ENCODE peak calls at places on chromosomes 11 and 22, in seven cellular contexts. H, N, F, K, T, C and J are unnamed samples.

GRCh38 chr11:43880640-43881159 is at the start of gene ALKBH3:
- DNase-seq in F (peak; percentile 90), C (peak; percentile 91), N (peak; percentile 94), T (peak; percentile 95), H (peak; percentile 85), K (peak; percentile 83), J (peak; percentile 96)

GRCh38 chr11:82899957-82900276 is 313 bp downstream of the PRCP start:
- DNase-seq in F (no peak), N (no peak), H (no peak), T (no peak), K (no peak), C (no peak), J (no peak)

GRCh38 chr22:46131151-46131587 is 19.2 kb upstream of the PPARA start:
- DNase-seq in K (no peak), N (no peak), F (no peak), C (no peak), T (no peak), H (no peak), J (peak; percentile 29)

GRCh38 chr11:47489395-47489755 is 40.4 kb upstream of the RAPSN start:
- DNase-seq in C (no peak), F (no peak), K (no peak), T (no peak), H (no peak), N (no peak), J (peak; percentile 44)

GRCh38 chr11:110299006-110299785 is 2.8 kb upstream of the RDX start:
- DNase-seq in C (no peak), T (peak; percentile 86), K (no peak), F (no peak), H (no peak), N (no peak), J (no peak)

GRCh38 chr11:17397311-17398002 is 9.0 kb upstream of the KCNJ11 start:
- DNase-seq in F (no peak), T (no peak), C (no peak), N (no peak), K (no peak), H (no peak), J (no peak)

GRCh38 chr11:46504817-46505613 is 88.8 kb downstream of the AMBRA1 start:
- DNase-seq in T (no peak), F (no peak), H (peak; percentile 36), C (no peak), K (no peak), N (no peak), J (no peak)

GRCh38 chr22:39117585-39118191 is 20.6 kb downstream of the APOBEC3H start:
- DNase-seq in C (peak; percentile 76), N (peak; percentile 81), H (peak; percentile 78), T (peak; percentile 73), K (peak; percentile 59), F (no peak), J (peak; percentile 78)

GRCh38 chr11:69157156-69157821 is 1.6 kb downstream of the SMIM38 start:
- DNase-seq in K (no peak), C (no peak), H (peak; percentile 78), T (peak; percentile 78), N (no peak), F (peak; percentile 11), J (peak; percentile 7)

GRCh38 chr11:117816151-117816741 is 8.3 kb downstream of the FXYD2 start:
- DNase-seq in H (no peak), K (no peak), C (no peak), T (peak; percentile 99), F (no peak), N (no peak), J (no peak)

GRCh38 chr11:109894242-109894641 is 198.9 kb upstream of the ZC3H12C start:
- DNase-seq in T (peak; percentile 54), K (no peak), C (no peak), F (no peak), N (no peak), H (no peak), J (peak; percentile 14)

GRCh38 chr11:2139691-2140337 is 625 bp upstream of the IGF2 start:
- DNase-seq in N (no peak), K (no peak), F (no peak), H (peak; percentile 53), T (no peak), C (no peak), J (no peak)

GRCh38 chr22:46571642-46572250 is 34.3 kb upstream of the CELSR1 start:
- DNase-seq in F (no peak), T (no peak), C (no peak), K (no peak), H (no peak), N (no peak), J (no peak)

GRCh38 chr22:37320726-37321286 is 38.5 kb downstream of the CYTH4 start:
- DNase-seq in K (no peak), F (no peak), T (no peak), H (no peak), C (no peak), N (no peak), J (no peak)

GRCh38 chr11:83819936-83820549 is 533.9 kb upstream of the CCDC90B start:
- DNase-seq in N (no peak), F (peak; percentile 44), K (no peak), T (no peak), C (no peak), H (peak; percentile 20), J (peak; percentile 55)

GRCh38 chr11:11416502-11416901 is 63.5 kb upstream of the CSNK2A3 start:
- DNase-seq in T (no peak), F (no peak), N (no peak), H (no peak), C (peak; percentile 3), K (no peak), J (no peak)

GRCh38 chr11:15816270-15816871 is 540.0 kb downstream of the SOX6 start:
- DNase-seq in H (no peak), F (no peak), K (no peak), C (no peak), T (no peak), N (peak; percentile 24), J (no peak)

GRCh38 chr11:44906641-44907040 is 44.0 kb downstream of the TP53I11 start:
- DNase-seq in H (no peak), N (no peak), K (no peak), F (no peak), T (no peak), C (no peak), J (peak; percentile 39)

GRCh38 chr22:30198152-30198845 is 48.3 kb downstream of the LIF start:
- DNase-seq in K (no peak), N (no peak), F (no peak), T (peak; percentile 39), H (no peak), C (no peak), J (no peak)

GRCh38 chr22:40462195-40462988 is 92.0 kb downstream of the SGSM3 start:
- DNase-seq in F (no peak), H (peak; percentile 11), N (peak; percentile 50), T (no peak), K (no peak), C (peak; percentile 34), J (peak; percentile 35)

GRCh38 chr11:116694815-116695590 is 77.8 kb downstream of the BUD13 start:
- DNase-seq in T (no peak), K (no peak), C (no peak), H (no peak), F (no peak), N (no peak), J (no peak)

GRCh38 chr11:1830500-1831223 is 4.1 kb upstream of the SYT8 start:
- DNase-seq in T (peak; percentile 81), F (no peak), H (no peak), N (no peak), K (no peak), C (no peak), J (no peak)

GRCh38 chr11:113528982-113529381 is 53.8 kb upstream of the DRD2 start:
- DNase-seq in H (no peak), T (peak; percentile 84), K (no peak), F (no peak), C (no peak), N (no peak), J (no peak)

GRCh38 chr11:27475622-27476021 is 3.0 kb upstream of the LGR4 start:
- DNase-seq in N (no peak), K (no peak), F (no peak), C (no peak), T (no peak), H (no peak), J (no peak)

GRCh38 chr11:104402812-104403521 is 239.0 kb upstream of the PDGFD start:
- DNase-seq in T (peak; percentile 83), H (no peak), C (no peak), F (no peak), N (no peak), K (no peak), J (no peak)

GRCh38 chr22:41070665-41071331 is 21.6 kb upstream of the EP300 start:
- DNase-seq in C (no peak), N (no peak), F (no peak), K (no peak), T (no peak), H (no peak), J (no peak)

GRCh38 chr11:10204021-10204420 is 90.0 kb downstream of the SBF2 start:
- DNase-seq in K (no peak), N (no peak), C (no peak), F (no peak), T (no peak), H (no peak), J (no peak)

GRCh38 chr11:117414724-117415123 is 87.1 kb downstream of the CEP164 start:
- DNase-seq in T (no peak), K (no peak), F (no peak), C (no peak), N (no peak), H (no peak), J (no peak)

GRCh38 chr11:36354221-36355003 is 58.3 kb downstream of the PRR5L start:
- DNase-seq in T (no peak), K (no peak), H (peak; percentile 51), C (no peak), F (no peak), N (no peak), J (no peak)

GRCh38 chr22:44068422-44069191 is 44.5 kb downstream of the PARVB start:
- DNase-seq in H (peak; percentile 75), F (no peak), C (peak; percentile 20), K (no peak), N (no peak), T (no peak), J (peak; percentile 64)

GRCh38 chr11:69860796-69861445 is 41.7 kb upstream of the FGF3 start:
- DNase-seq in K (no peak), T (peak; percentile 28), F (no peak), N (no peak), H (no peak), C (no peak), J (no peak)

GRCh38 chr11:61528114-61528513 is 19.6 kb downstream of the LRRC10B start:
- DNase-seq in H (no peak), F (no peak), K (no peak), C (no peak), T (no peak), N (no peak), J (no peak)

GRCh38 chr11:111310723-111311122 is 12.4 kb downstream of the POU2AF3 start:
- DNase-seq in T (no peak), F (no peak), N (no peak), K (no peak), C (no peak), H (no peak), J (no peak)

GRCh38 chr11:26580929-26581328 is 8.9 kb upstream of the MUC15 start:
- DNase-seq in K (no peak), H (no peak), F (no peak), T (no peak), N (no peak), C (no peak), J (no peak)